ENCODE peak calls at places on chromosomes 4 and X, in eight cellular contexts. Z, Y, V, M, P, Q, A and G are unnamed samples.

GRCh38 chr4:173573286-173573685 is 43.3 kb upstream of the HAND2 start:
- DNase-seq in A (no peak), P (no peak), M (no peak), Q (no peak), Z (no peak), Y (no peak), V (no peak), G (no peak)

GRCh38 chr4:111718763-111719537 is 426.3 kb upstream of the FAM241A start:
- DNase-seq in Z (no peak), M (no peak), A (no peak), Y (no peak), V (peak; percentile 9), P (no peak), Q (no peak), G (no peak)

GRCh38 chr4:5720157-5720850 is 9.3 kb downstream of the EVC start:
- DNase-seq in Y (no peak), M (no peak), A (no peak), Q (no peak), V (no peak), P (no peak), Z (no peak), G (no peak)

GRCh38 chrX:131277543-131278115 is 11.5 kb downstream of the IGSF1 start:
- DNase-seq in Q (no peak), V (no peak), Z (no peak), A (no peak), P (no peak), M (no peak), Y (no peak), G (no peak)

GRCh38 chr4:48979897-48980579 is 6.0 kb upstream of the CWH43 start:
- DNase-seq in Y (peak; percentile 83), Z (no peak), A (no peak), M (no peak), Q (no peak), V (no peak), P (no peak), G (no peak)

GRCh38 chr4:159060161-159060560 is 42.7 kb upstream of the RAPGEF2 start:
- DNase-seq in M (no peak), Q (no peak), P (no peak), Z (no peak), A (no peak), Y (no peak), V (no peak), G (no peak)

GRCh38 chr4:11698846-11699590 is 270.3 kb upstream of the HS3ST1 start:
- DNase-seq in A (peak; percentile 35), Q (no peak), M (peak; percentile 91), Z (no peak), P (no peak), Y (peak; percentile 95), V (peak; percentile 64), G (no peak)

GRCh38 chr4:1933700-1934099 is 62.5 kb downstream of the NSD2 start:
- DNase-seq in Z (no peak), M (no peak), Q (no peak), V (no peak), Y (no peak), A (no peak), P (no peak), G (no peak)

GRCh38 chrX:29297171-29297800 is 710.0 kb downstream of the IL1RAPL1 start:
- DNase-seq in Z (no peak), Q (no peak), Y (no peak), A (no peak), V (no peak), M (no peak), P (no peak), G (no peak)

GRCh38 chr4:77367638-77368037 is 210.6 kb downstream of the CCNG2 start:
- DNase-seq in Y (no peak), M (no peak), A (no peak), Q (no peak), P (no peak), Z (no peak), V (no peak), G (no peak)

GRCh38 chr4:163755013-163755412 is 260.5 kb downstream of the TMA16 start:
- DNase-seq in Y (peak; percentile 54), V (peak; percentile 5), P (no peak), Z (no peak), A (no peak), M (peak; percentile 23), Q (peak; percentile 3), G (no peak)

GRCh38 chr4:147498031-147498700 is 17.3 kb downstream of the EDNRA start:
- DNase-seq in A (peak; percentile 71), Q (peak; percentile 21), V (peak; percentile 46), Z (peak; percentile 55), Y (peak; percentile 85), P (no peak), M (peak; percentile 88), G (no peak)

GRCh38 chr4:76156635-76157034 is 8.4 kb upstream of the NUP54 start:
- DNase-seq in Q (no peak), Y (peak; percentile 37), V (peak; percentile 15), Z (no peak), A (peak; percentile 26), M (no peak), P (no peak), G (no peak)

GRCh38 chr4:83617371-83618021 is 81.6 kb downstream of the GPAT3 start:
- DNase-seq in P (no peak), Y (no peak), A (peak; percentile 26), Q (no peak), M (no peak), Z (no peak), V (no peak), G (no peak)

GRCh38 chrX:102712967-102713677 is 874 bp downstream of the GPRASP2 start:
- DNase-seq in M (peak; percentile 54), Z (no peak), P (peak; percentile 62), Y (peak; percentile 53), Q (no peak), V (no peak), A (peak; percentile 72), G (no peak)

GRCh38 chrX:40143001-40143400 is 45.2 kb upstream of the BCOR start:
- DNase-seq in V (no peak), M (no peak), Y (no peak), Q (no peak), A (no peak), P (no peak), Z (no peak), G (no peak)

GRCh38 chr4:29553842-29554241 is 1166.3 kb upstream of the PCDH7 start:
- DNase-seq in Q (no peak), Y (peak; percentile 60), V (peak; percentile 89), A (no peak), Z (no peak), M (peak; percentile 20), P (no peak), G (no peak)

DNA sequence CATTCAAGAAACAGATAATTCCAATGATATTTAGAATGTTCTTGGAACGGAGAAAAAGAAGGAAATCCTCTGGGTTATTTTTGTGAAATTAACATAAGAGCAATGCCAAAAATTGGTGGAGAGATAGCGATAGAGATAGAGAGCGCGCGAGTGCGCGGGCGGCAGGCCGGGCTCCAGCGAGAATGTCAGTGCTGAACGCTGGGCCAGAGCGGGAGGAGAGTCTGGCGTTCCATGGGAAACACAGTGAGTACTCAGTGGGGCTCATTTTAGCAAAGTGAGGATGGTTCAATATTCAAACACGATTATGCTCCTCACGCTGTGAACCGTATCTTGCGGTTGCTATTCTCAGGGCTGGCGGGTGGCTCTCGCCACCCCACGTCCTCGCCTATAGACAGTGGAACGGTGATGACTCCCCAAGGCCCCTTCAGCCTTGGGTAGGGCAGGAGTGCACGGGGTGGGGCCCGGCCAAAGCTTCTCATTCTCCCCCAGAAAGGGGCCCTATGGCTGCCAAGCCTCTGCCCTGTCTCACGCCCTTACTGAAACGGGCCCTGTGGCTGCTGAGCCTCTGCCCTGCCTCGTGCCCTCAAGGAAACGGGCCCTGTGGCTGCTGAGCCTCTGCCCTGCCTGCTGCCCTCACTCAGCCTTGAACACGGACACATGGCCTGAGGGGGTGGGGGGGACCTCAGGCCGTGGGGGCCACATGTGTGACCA is 16.9 kb downstream of the CPLX1 start:
- DNase-seq in Q (no peak), A (no peak), Y (no peak), P (no peak), V (no peak), Z (no peak), M (no peak), G (no peak)
- H3K4me3 ChIP-seq in Q (no peak overlapping the region), A (no peak overlapping the region), Y (no peak overlapping the region), P (no peak overlapping the region), V (no peak overlapping the region), Z (no peak overlapping the region), M (no peak overlapping the region), G (no peak overlapping the region)

DNA sequence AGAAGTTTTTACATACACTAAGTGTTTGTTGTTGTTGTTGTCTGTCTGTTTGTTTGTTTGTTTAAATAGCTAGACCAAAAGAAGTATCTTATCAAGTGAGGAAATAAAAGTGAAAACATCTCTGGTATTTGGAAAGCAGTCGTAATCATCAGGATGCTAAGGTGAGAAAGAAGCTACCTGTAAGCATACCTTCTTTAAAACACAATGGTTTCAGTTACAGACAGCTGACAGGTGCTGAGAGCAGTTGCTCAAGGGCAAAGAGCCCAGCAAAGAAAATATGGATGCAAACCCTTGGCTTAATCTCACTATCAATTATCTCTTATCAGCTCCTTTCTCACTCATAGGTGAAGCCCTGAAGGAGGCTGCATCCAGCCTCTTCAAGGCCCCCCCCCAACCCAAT is 42.8 kb upstream of the FBXW7 start:
- DNase-seq in A (no peak), Y (no peak), Q (no peak), V (no peak), M (no peak), Z (no peak), P (no peak), G (no peak)
- TF ChIP-seq CTCF in A (no peak), Y (no peak), Q (no peak), V (no peak), M (no peak), Z (no peak), P (no peak), G (no peak)

GRCh38 chr4:137531951-137532868 is at the start of gene PCDH18:
- DNase-seq in Q (peak; percentile 92), V (peak; percentile 79), M (peak; percentile 97), P (peak; percentile 70), Y (peak; percentile 71), A (peak; percentile 99), Z (peak; percentile 97), G (no peak)

GRCh38 chr4:137532869-137533236 is 559 bp upstream of the PCDH18 start:
- DNase-seq in M (peak; percentile 35), Q (no peak), V (no peak), P (no peak), Z (no peak), A (peak; percentile 48), Y (no peak), G (no peak)

GRCh38 chr4:137529432-137529831 is 2.9 kb downstream of the PCDH18 start:
- DNase-seq in Z (no peak), A (no peak), Q (no peak), M (peak; percentile 12), V (no peak), Y (no peak), P (no peak), G (no peak)

GRCh38 chr4:137531121-137531520 is 1.2 kb downstream of the PCDH18 start:
- DNase-seq in M (peak; percentile 30), Z (no peak), A (peak; percentile 72), Q (no peak), V (no peak), P (peak; percentile 19), Y (no peak), G (no peak)

GRCh38 chr4:137530176-137530575 is 2.1 kb downstream of the PCDH18 start:
- DNase-seq in A (peak; percentile 52), Q (peak; percentile 62), P (no peak), V (no peak), Z (no peak), Y (no peak), M (peak; percentile 53), G (no peak)
- H3K4me3 ChIP-seq in A (peak overlapping the region; percentile 76), Q (peak overlapping the region; percentile 66), P (no peak overlapping the region), V (peak overlapping the region; percentile 66), Z (peak overlapping the region; percentile 77), Y (no peak overlapping the region), M (peak overlapping the region; percentile 89), G (peak overlapping the region; percentile 38)

GRCh38 chrX:21355831-21356230 is 18.4 kb upstream of the CNKSR2 start:
- DNase-seq in M (no peak), Y (no peak), A (no peak), P (no peak), Q (no peak), V (no peak), Z (no peak), G (no peak)

GRCh38 chrX:21354725-21355124 is 19.5 kb upstream of the CNKSR2 start:
- DNase-seq in V (no peak), P (no peak), Y (no peak), A (no peak), Q (no peak), Z (no peak), M (no peak), G (no peak)
- TF ChIP-seq CTCF in V (no peak), P (no peak), Y (no peak), A (no peak), Q (no peak), Z (no peak), M (no peak), G (no peak)